ENCODE peak calls at places on chromosomes 6 and 20, in ten cellular contexts. P is ovary, K is A549, E is thyroid gland, X is body of pancreas, S is right lobe of liver, H is HCT116, V is tibial nerve, B is spleen, Y is endothelial cell of umbilical vein. Z is an unnamed sample.

GRCh38 chr6:136604328-136604825 is 54.2 kb upstream of the MAP7 start:
- DNase-seq in X (no peak), E (no peak), V (no peak), B (no peak), H (no peak), Y (peak; percentile 74), S (no peak), K (no peak), P (peak; percentile 36), Z (no peak)

GRCh38 chr6:31796993-31797385 is 1.4 kb upstream of the VARS1 start:
- DNase-seq in E (no peak), X (no peak), P (no peak), S (no peak), K (no peak), B (no peak), V (no peak), Y (no peak), H (no peak), Z (no peak)

GRCh38 chr20:51720854-51721253 is 47.3 kb downstream of the ATP9A start:
- DNase-seq in E (no peak), V (no peak), K (no peak), H (no peak), P (no peak), S (no peak), X (no peak), B (no peak), Y (no peak), Z (no peak)

GRCh38 chr6:145735356-145736165 is at the start of gene EPM2A:
- DNase-seq in B (peak; percentile 96), Y (peak; percentile 72), X (peak; percentile 90), S (peak; percentile 94), P (peak; percentile 84), V (peak; percentile 52), E (peak; percentile 87), H (peak; percentile 65), K (peak; percentile 79), Z (peak; percentile 33)

GRCh38 chr20:47221036-47221625 is 135.4 kb downstream of the ZMYND8 start:
- DNase-seq in X (no peak), S (no peak), Y (no peak), P (no peak), V (no peak), B (no peak), E (no peak), H (no peak), K (no peak), Z (no peak)

GRCh38 chr6:12381587-12381986 is 91.4 kb downstream of the EDN1 start:
- DNase-seq in E (no peak), B (no peak), S (no peak), V (no peak), P (no peak), X (no peak), Y (no peak), H (no peak), K (no peak), Z (no peak)

GRCh38 chr6:55379895-55380294 is 52.6 kb downstream of the GFRAL start:
- DNase-seq in P (no peak), E (no peak), V (no peak), S (no peak), H (no peak), X (no peak), B (no peak), K (no peak), Y (no peak), Z (no peak)

GRCh38 chr20:23148721-23149570 is 62.8 kb upstream of the CD93 start:
- DNase-seq in P (no peak), V (no peak), H (no peak), K (no peak), S (peak; percentile 32), B (no peak), Y (no peak), X (no peak), E (no peak), Z (no peak)

GRCh38 chr20:21505161-21505809 is 8.6 kb downstream of the NKX2-2 start:
- DNase-seq in S (peak; percentile 83), V (peak; percentile 42), Y (peak; percentile 45), E (peak; percentile 75), P (no peak), H (peak; percentile 28), X (peak; percentile 66), B (peak; percentile 91), K (peak; percentile 70), Z (peak; percentile 85)
- TF ChIP-seq POLR2A in S (no peak), V (no peak), Y (no peak), E (no peak), P (no peak), H (no peak), X (no peak), B (no peak), K (no peak), Z (no peak)

DNA sequence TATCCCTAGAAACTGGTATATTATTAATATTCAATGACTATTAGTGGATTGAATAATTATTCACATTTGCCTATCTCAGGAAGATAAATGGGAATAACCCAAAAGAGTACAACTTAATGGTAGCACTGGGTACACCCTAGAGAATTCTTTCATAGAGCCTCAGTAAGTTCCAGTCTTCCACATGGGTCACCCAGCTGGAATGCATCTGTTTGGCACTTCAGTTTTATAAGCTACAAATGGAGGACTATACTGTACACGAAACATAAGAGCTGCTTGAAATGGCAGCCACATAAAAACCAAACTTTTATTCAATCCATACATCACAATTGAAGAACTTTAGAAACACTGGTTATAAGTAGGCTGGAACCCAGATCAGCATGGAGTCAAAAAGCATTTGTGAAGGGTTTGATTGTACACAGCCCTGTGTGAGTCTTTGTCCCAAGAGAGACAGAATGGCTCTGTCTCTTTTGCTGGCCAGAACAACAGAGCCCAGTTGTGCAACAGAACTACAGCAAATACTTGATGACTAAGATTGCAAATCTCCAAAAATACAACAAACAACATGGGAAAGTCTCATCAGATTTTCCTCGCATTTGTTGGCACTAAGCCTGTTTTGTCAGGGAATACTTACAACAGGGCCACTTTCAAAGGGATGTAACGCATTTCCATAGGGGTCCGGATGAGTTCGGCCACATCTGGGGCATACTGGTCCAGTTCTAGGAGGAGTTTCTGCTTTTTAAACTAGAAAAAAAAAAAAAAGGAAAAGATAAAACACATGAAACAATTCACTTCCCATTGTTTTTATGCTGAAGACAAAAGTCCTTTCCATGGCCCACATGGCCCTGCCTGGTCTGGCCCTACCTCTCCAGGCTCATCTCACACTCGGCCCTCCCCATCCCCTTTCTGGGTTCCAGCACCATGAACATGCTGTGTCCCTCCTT is 39.4 kb downstream of the PIGU start:
- DNase-seq in Y (no peak), H (no peak), B (no peak), S (no peak), X (peak; percentile 51), P (no peak), E (no peak), K (peak; percentile 31), V (peak; percentile 16), Z (no peak)
- TF ChIP-seq POLR2A in Y (no peak), H (no peak), B (no peak), S (no peak), X (no peak), P (no peak), E (no peak), K (no peak), V (no peak), Z (no peak)

GRCh38 chr20:18504479-18505060 is 3.2 kb upstream of the SEC23B start:
- DNase-seq in H (no peak), K (no peak), X (peak; percentile 49), Y (peak; percentile 31), P (no peak), B (peak; percentile 75), E (peak; percentile 50), S (peak; percentile 74), V (no peak), Z (no peak)

GRCh38 chr20:18513208-18513607 is 5.5 kb downstream of the SEC23B start:
- DNase-seq in V (no peak), S (no peak), E (no peak), P (no peak), K (no peak), H (no peak), Y (no peak), B (no peak), X (no peak), Z (no peak)

GRCh38 chr20:18506744-18507143 is 996 bp upstream of the SEC23B start:
- DNase-seq in V (no peak), B (no peak), S (no peak), P (no peak), H (no peak), K (no peak), X (no peak), Y (no peak), E (no peak), Z (no peak)

GRCh38 chr20:18511566-18511965 is 3.8 kb downstream of the SEC23B start:
- DNase-seq in E (no peak), Y (no peak), K (no peak), P (no peak), V (no peak), X (no peak), S (no peak), B (no peak), H (no peak), Z (no peak)

DNA sequence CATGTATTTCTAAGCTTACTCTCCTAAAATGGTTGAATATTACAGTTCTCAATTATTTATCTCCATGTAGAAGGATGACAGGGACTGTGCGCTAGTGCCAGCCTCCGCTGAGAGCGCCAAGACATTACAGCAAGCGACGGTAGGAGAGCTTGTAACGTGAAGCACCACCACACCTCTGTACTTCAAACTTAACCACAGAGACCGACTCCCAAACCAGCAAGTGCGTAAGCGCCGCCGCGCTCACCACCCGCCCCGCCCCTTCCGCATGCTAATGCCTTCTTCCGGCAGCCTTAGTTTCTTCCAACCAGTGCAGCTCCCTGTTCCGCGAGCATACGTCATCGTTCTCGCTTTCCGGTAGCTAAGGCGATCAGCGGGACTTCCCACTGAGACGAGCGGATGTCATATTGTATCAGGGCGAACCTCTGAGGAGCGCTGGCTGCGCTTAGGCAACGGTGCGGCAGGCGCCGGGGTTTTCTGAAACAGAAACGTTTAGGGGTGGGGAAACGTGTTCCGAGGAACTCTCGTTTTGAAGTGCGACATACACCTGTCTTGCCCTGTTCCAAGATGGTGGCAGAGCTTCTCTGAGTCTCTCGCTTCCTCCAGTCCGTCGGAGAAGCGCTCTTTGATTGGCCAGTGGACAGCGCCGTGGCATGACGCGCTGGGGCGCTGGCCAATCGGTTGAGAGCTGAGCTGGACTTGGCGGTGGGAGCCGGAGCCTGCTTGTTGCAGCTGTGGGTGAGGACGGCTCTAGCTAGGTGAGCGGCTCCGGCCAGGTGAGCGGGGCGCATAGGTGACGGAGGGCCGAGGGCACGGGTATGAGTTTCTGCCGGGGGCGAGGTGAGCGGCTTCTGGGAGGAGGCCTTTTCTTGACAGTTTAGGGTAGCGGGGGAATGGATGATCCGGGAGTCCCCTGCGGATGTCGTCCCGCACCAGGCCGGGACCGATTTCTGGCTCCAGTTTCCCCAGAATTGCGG is at the start of gene SEC23B:
- DNase-seq in Y (peak; percentile 98), P (peak; percentile 95), V (peak; percentile 88), E (peak; percentile 97), K (peak; percentile 99), X (peak; percentile 98), B (peak; percentile 99), H (peak; percentile 97), S (peak; percentile 97), Z (peak; percentile 86)
- TF ChIP-seq POLR2A in Y (peak; percentile 87), P (peak; percentile 91), V (peak; percentile 44), E (peak; percentile 81), K (peak; percentile 91), X (peak; percentile 97), B (no peak), H (peak; percentile 93), S (peak; percentile 81), Z (peak; percentile 79)

DNA sequence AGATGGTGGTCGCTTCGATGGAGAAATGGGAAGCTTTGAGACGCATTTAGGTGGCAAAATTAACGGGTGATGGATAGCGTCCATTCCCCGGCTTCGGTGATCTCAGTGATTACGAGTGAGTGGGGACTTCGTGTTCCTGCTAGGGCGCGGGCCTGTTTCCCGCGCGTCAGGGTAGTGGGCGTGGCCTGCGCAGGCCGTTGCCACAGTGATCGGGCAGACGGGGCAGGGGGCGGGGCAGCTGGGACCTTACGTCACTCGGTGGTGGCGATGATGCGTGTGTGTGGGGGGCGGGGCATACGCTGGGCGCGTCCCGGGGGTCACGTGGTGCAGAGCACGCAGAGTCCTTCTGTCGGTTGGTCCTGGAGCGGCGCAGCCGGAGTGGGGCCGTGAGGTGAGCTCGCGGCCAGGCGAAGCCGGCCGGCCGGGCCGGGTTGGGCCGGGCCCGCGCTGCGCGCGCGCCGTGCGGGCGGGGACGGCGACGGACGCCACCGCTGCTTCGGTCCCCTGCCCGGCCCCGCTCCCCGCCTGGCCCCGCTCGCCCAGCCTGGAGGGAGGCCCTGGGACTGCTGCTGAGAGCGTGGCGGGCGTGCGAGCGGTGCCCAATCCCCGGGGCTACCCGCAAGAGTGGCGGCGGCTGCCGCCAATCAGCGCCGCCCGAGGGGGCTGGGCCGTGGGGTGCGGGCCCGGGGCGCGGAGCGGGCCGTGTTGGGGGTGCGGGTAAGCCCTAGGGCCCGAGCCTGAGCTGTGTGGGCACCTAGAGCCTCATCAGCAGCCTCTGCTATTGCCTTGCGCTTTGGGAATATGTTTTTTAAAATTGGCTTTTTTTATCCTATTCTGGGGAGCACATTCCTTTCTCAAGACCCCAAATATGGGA is at the start of gene PHF20:
- DNase-seq in Y (peak; percentile 96), V (peak; percentile 99), K (peak; percentile 99), P (peak; percentile 99), H (peak; percentile 92), B (peak; percentile 99), S (peak; percentile 99), E (peak; percentile 98), X (peak; percentile 99), Z (peak; percentile 89)
- TF ChIP-seq POLR2A in Y (peak; percentile 80), V (peak; percentile 87), K (peak; percentile 69), P (peak; percentile 89), H (peak; percentile 81), B (peak; percentile 94), S (peak; percentile 91), E (peak; percentile 89), X (peak; percentile 69), Z (peak; percentile 86)